ENCODE peak calls at places on chromosomes 7 and 10, in nine cellular contexts. E is adrenal gland, A is pancreas, K is lower lobe of right lung, J is iPS DF 6.9, S is psoas muscle, Z is body of pancreas, F is caudate nucleus, I is OCI-LY7. V is an unnamed sample.

GRCh38 chr10:125768217-125768616 is 7.4 kb downstream of the MMP21 start:
- DNase-seq in E (no peak), A (no peak), K (no peak), J (no peak), S (no peak), Z (no peak), F (no peak), I (no peak), V (no peak)

GRCh38 chr10:74928742-74929191 is 102.4 kb downstream of the KAT6B start:
- DNase-seq in E (no peak), A (no peak), K (no peak), J (no peak), S (no peak), Z (no peak), F (no peak), I (no peak), V (no peak)

GRCh38 chr7:145696071-145696470 is 420.5 kb upstream of the CNTNAP2 start:
- DNase-seq in E (no peak), A (no peak), K (no peak), J (no peak), S (no peak), Z (no peak), F (no peak), I (no peak), V (no peak)

GRCh38 chr7:131404226-131404911 is 76.7 kb downstream of the MKLN1 start:
- DNase-seq in E (no peak), A (no peak), K (no peak), J (no peak), S (no peak), Z (no peak), F (no peak), I (no peak), V (no peak)

GRCh38 chr7:158487546-158488224 is 99.9 kb downstream of the PTPRN2 start:
- DNase-seq in E (no peak), A (no peak), K (no peak), J (no peak), S (no peak), Z (no peak), F (no peak), I (no peak), V (no peak)

GRCh38 chr7:65554-65953 is 126.8 kb upstream of the FAM20C start:
- DNase-seq in E (peak; percentile 83), A (no peak), K (peak; percentile 4), J (no peak), S (peak; percentile 80), Z (no peak), F (no peak), I (no peak), V (peak; percentile 36)

GRCh38 chr7:157129200-157129599 is 9.5 kb upstream of the UBE3C start:
- DNase-seq in E (no peak), A (no peak), K (no peak), J (no peak), S (no peak), Z (no peak), F (no peak), I (no peak), V (no peak)

GRCh38 chr7:26052721-26053120 is 99.3 kb upstream of the NFE2L3 start:
- DNase-seq in E (no peak), A (no peak), K (no peak), J (no peak), S (no peak), Z (no peak), F (no peak), I (no peak), V (no peak)

GRCh38 chr10:114777415-114777814 is 44.2 kb upstream of the FHIP2A start:
- DNase-seq in E (no peak), A (no peak), K (no peak), J (no peak), S (no peak), Z (no peak), F (no peak), I (no peak), V (no peak)

GRCh38 chr10:114782666-114783065 is 38.9 kb upstream of the FHIP2A start:
- DNase-seq in E (no peak), A (no peak), K (no peak), J (no peak), S (no peak), Z (no peak), F (no peak), I (no peak), V (no peak)

GRCh38 chr10:114776908-114777307 is 44.7 kb upstream of the FHIP2A start:
- DNase-seq in E (no peak), A (no peak), K (no peak), J (no peak), S (no peak), Z (no peak), F (no peak), I (no peak), V (no peak)

GRCh38 chr10:114780610-114781184 is 40.9 kb upstream of the FHIP2A start:
- DNase-seq in E (no peak), A (no peak), K (no peak), J (no peak), S (no peak), Z (no peak), F (no peak), I (no peak), V (no peak)

DNA sequence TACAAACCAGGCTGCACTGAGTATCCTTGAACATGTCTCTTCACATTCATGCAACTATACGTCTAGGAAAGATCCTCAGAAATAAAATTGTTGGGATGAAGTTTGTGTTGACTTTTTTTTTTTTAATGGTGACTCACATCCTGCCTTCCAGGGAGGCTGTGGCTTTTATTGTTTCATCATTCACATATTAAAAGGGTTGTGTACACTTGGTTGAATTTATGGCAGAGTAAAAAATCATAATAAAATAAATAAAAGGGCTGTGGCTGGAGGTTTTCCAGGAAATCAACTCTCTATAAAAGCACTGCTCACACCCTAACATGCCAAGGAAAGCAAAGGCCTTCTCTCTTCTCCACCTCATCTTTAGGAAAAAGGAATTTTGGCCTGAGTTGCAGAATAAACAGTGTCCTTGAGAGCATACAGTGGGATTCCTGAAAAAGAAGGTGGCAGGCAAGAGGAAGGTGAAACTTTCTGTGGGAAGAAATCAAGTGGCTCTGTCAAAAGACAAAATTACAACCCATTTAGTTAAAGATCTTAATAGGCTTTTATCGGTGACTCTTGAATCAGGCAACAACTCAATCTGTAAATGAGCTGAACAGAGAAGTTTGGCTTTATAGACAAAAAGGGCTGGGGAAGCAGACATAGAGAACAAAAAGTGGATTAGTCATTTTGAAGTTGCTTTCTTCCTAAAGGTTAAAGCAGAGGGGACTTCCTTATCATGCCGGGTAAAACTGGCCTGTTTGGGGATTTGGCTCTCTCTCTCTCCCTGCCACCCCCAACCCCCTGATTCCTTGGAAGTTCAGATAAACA is 41.6 kb upstream of the FHIP2A start:
- DNase-seq in E (no peak), A (no peak), K (no peak), J (no peak), S (no peak), Z (no peak), F (no peak), I (no peak), V (no peak)
- H3K27ac ChIP-seq in E (peak overlapping the region; percentile 44), A (no peak overlapping the region), K (peak overlapping the region; percentile 47), J (no peak overlapping the region), S (no peak overlapping the region), Z (no peak overlapping the region), F (no peak overlapping the region), I (no peak overlapping the region), V (peak overlapping the region; percentile 49)

GRCh38 chr10:7952251-7952650 is 102.2 kb upstream of the GATA3 start:
- DNase-seq in E (no peak), A (no peak), K (no peak), J (no peak), S (no peak), Z (no peak), F (no peak), I (no peak), V (no peak)

GRCh38 chr10:7945025-7945424 is 109.5 kb upstream of the GATA3 start:
- DNase-seq in E (no peak), A (no peak), K (no peak), J (no peak), S (no peak), Z (no peak), F (no peak), I (no peak), V (no peak)

GRCh38 chr10:7950981-7951847 is 103.3 kb upstream of the GATA3 start:
- DNase-seq in E (no peak), A (no peak), K (no peak), J (no peak), S (no peak), Z (no peak), F (no peak), I (no peak), V (no peak)

GRCh38 chr10:7945469-7946187 is 108.9 kb upstream of the GATA3 start:
- DNase-seq in E (no peak), A (no peak), K (no peak), J (no peak), S (no peak), Z (no peak), F (no peak), I (no peak), V (no peak)

DNA sequence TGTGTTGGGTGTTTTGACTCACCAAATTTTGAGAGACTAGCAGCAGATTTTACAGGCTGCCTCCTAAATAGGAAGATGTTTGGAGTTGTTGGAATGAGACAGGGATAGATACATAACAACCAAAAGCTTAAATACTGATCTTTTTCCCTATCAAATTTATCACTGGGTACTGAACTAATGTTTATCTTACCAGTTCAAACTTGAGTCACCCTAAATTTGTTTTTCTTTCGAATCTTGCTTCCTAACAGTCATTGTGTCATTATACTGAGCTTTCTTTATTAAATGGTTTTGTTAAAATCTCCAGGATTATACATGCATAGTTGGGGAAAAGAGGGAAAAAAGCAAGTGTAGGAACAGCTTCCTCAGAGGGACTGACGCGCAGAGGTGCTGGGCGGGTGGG is 105.9 kb upstream of the GATA3 start:
- DNase-seq in E (no peak), A (no peak), K (no peak), J (no peak), S (no peak), Z (no peak), F (no peak), I (no peak), V (no peak)
- H3K27ac ChIP-seq in E (no peak overlapping the region), A (no peak overlapping the region), K (no peak overlapping the region), J (no peak overlapping the region), S (no peak overlapping the region), Z (no peak overlapping the region), F (no peak overlapping the region), I (no peak overlapping the region), V (no peak overlapping the region)

DNA sequence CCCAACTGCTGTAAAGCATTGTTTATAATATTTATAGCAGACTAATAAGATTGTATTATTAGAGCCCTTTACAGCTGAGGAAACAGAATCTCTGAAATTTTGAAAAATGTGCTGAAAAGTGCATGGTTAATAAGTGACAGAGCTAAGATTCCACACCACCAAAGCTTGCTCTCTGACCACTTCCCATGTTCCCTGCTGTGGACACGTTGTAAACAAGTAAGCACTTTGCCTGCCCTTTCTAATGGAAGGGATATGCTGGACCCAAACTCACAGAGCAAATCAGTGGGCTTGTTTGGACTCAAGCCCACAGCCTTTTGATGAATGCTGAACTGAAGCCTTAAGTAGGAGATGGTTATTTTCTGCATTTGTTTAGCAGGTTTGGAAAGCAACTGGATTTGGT is 214.0 kb upstream of the TMEM72 start:
- DNase-seq in E (no peak), A (no peak), K (no peak), J (no peak), S (no peak), Z (no peak), F (no peak), I (no peak), V (no peak)
- H3K27ac ChIP-seq in E (no peak overlapping the region), A (no peak overlapping the region), K (peak overlapping the region; percentile 4), J (no peak overlapping the region), S (no peak overlapping the region), Z (no peak overlapping the region), F (no peak overlapping the region), I (no peak overlapping the region), V (no peak overlapping the region)

DNA sequence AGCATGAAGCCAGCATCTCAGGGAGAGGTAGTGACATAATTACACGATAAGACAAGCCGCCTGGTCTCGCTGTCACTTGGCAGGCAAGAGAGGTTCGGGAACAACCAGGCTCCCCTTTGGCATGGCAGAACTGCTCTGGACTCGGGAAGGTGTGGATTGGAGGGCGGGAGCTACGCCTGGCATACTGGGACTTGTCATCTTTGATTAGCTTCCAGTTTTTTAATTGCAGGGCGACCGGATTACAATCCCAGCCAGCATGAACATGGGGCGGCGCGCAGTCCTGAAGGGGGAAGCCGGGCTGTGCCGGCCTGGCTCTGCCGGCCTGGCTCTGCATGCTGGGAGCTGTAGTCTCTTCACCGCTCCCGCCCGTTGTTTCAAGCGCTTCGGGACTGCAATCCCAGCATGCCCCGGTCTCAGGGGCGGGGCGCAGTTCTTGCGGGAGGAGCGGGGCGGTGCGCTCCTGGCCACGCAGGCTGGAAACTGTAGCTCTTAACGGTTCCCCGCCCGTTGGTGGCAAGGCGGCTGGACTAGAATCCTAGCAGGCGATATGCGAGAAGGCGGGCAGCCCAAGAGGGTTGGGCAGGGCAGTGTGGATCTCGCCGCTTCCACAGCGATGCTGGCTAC is 45.5 kb upstream of the ZNF716 start:
- DNase-seq in E (peak; percentile 37), A (no peak), K (no peak), J (no peak), S (peak; percentile 81), Z (peak; percentile 58), F (no peak), I (no peak), V (peak; percentile 73)
- H3K27ac ChIP-seq in E (no peak overlapping the region), A (no peak overlapping the region), K (no peak overlapping the region), J (no peak overlapping the region), S (peak overlapping the region; percentile 23), Z (no peak overlapping the region), F (no peak overlapping the region), I (no peak overlapping the region), V (no peak overlapping the region)